ENCODE peak calls at places on chromosomes 16 and 17, in five cellular contexts. One of them, this sample, is unnamed.
A peak's percentile ranks its signal among the peaks of the same experiment; 100 is the strongest.

GRCh38 chr17:18320301-18320700 is 5.2 kb downstream of the SMCR8 start:
- DNase-seq in heart right ventricle: no peak
- DNase-seq in effector memory CD4-positive, alpha-beta T cell: no peak
- DNase-seq in tibial nerve: no peak
- DNase-seq in dorsolateral prefrontal cortex: no peak
- DNase-seq in this sample: no peak

GRCh38 chr16:54281535-54282201 is 4.9 kb downstream of the IRX3 start:
- DNase-seq in heart right ventricle: no peak
- DNase-seq in effector memory CD4-positive, alpha-beta T cell: no peak
- DNase-seq in tibial nerve: no peak
- DNase-seq in dorsolateral prefrontal cortex: no peak
- DNase-seq in this sample: no peak

GRCh38 chr17:7855643-7856080 is 796 bp downstream of the TMEM88 start:
- DNase-seq in heart right ventricle: peak; percentile 42
- DNase-seq in effector memory CD4-positive, alpha-beta T cell: no peak
- DNase-seq in tibial nerve: peak; percentile 25
- DNase-seq in dorsolateral prefrontal cortex: no peak
- DNase-seq in this sample: no peak

GRCh38 chr16:88510091-88510719 is 57.1 kb downstream of the ZFPM1 start:
- DNase-seq in heart right ventricle: no peak
- DNase-seq in effector memory CD4-positive, alpha-beta T cell: no peak
- DNase-seq in tibial nerve: no peak
- DNase-seq in dorsolateral prefrontal cortex: no peak
- DNase-seq in this sample: no peak

GRCh38 chr16:4402439-4403132 is 13.8 kb downstream of the CORO7 start:
- DNase-seq in heart right ventricle: peak; percentile 89
- DNase-seq in effector memory CD4-positive, alpha-beta T cell: peak; percentile 50
- DNase-seq in tibial nerve: peak; percentile 69
- DNase-seq in dorsolateral prefrontal cortex: peak; percentile 92
- DNase-seq in this sample: no peak

GRCh38 chr16:30692381-30693074 is 6.4 kb upstream of the SRCAP start:
- DNase-seq in heart right ventricle: no peak
- DNase-seq in effector memory CD4-positive, alpha-beta T cell: no peak
- DNase-seq in tibial nerve: no peak
- DNase-seq in dorsolateral prefrontal cortex: no peak
- DNase-seq in this sample: no peak

GRCh38 chr16:89324056-89325010 is 106.8 kb downstream of the ZNF778 start:
- DNase-seq in heart right ventricle: no peak
- DNase-seq in effector memory CD4-positive, alpha-beta T cell: no peak
- DNase-seq in tibial nerve: no peak
- DNase-seq in dorsolateral prefrontal cortex: no peak
- DNase-seq in this sample: peak; percentile 87

GRCh38 chr16:72050769-72051464 is 3.4 kb upstream of the HP start:
- DNase-seq in heart right ventricle: no peak
- DNase-seq in effector memory CD4-positive, alpha-beta T cell: no peak
- DNase-seq in tibial nerve: no peak
- DNase-seq in dorsolateral prefrontal cortex: no peak
- DNase-seq in this sample: no peak

GRCh38 chr16:12178251-12178990 is 201.9 kb downstream of the SNX29 start:
- DNase-seq in heart right ventricle: peak; percentile 39
- DNase-seq in effector memory CD4-positive, alpha-beta T cell: no peak
- DNase-seq in tibial nerve: no peak
- DNase-seq in dorsolateral prefrontal cortex: no peak
- DNase-seq in this sample: peak; percentile 43

GRCh38 chr16:81738831-81739496 is 40.1 kb upstream of the PLCG2 start:
- DNase-seq in heart right ventricle: peak; percentile 54
- DNase-seq in effector memory CD4-positive, alpha-beta T cell: no peak
- DNase-seq in tibial nerve: no peak
- DNase-seq in dorsolateral prefrontal cortex: no peak
- DNase-seq in this sample: no peak

GRCh38 chr16:85379041-85380001 is 233.8 kb upstream of the GSE1 start:
- DNase-seq in heart right ventricle: no peak
- DNase-seq in effector memory CD4-positive, alpha-beta T cell: no peak
- DNase-seq in tibial nerve: no peak
- DNase-seq in dorsolateral prefrontal cortex: no peak
- DNase-seq in this sample: no peak

GRCh38 chr17:45923511-45924268 is 29.3 kb downstream of the MAPT start:
- DNase-seq in heart right ventricle: no peak
- DNase-seq in effector memory CD4-positive, alpha-beta T cell: no peak
- DNase-seq in tibial nerve: no peak
- DNase-seq in dorsolateral prefrontal cortex: no peak
- DNase-seq in this sample: peak; percentile 12

GRCh38 chr16:48524348-48525200 is 85.4 kb downstream of the N4BP1 start:
- DNase-seq in heart right ventricle: no peak
- DNase-seq in effector memory CD4-positive, alpha-beta T cell: no peak
- DNase-seq in tibial nerve: no peak
- DNase-seq in dorsolateral prefrontal cortex: no peak
- DNase-seq in this sample: no peak

GRCh38 chr17:4327638-4328037 is 38.8 kb downstream of the UBE2G1 start:
- DNase-seq in heart right ventricle: no peak
- DNase-seq in effector memory CD4-positive, alpha-beta T cell: no peak
- DNase-seq in tibial nerve: no peak
- DNase-seq in dorsolateral prefrontal cortex: no peak
- DNase-seq in this sample: peak; percentile 48

GRCh38 chr17:64154321-64155089 is 24.6 kb upstream of the ERN1 start:
- DNase-seq in heart right ventricle: peak; percentile 30
- DNase-seq in effector memory CD4-positive, alpha-beta T cell: no peak
- DNase-seq in tibial nerve: no peak
- DNase-seq in dorsolateral prefrontal cortex: no peak
- DNase-seq in this sample: no peak

GRCh38 chr17:4154201-4154600 is 11.2 kb downstream of the CYB5D2 start:
- DNase-seq in heart right ventricle: no peak
- DNase-seq in effector memory CD4-positive, alpha-beta T cell: no peak
- DNase-seq in tibial nerve: no peak
- DNase-seq in dorsolateral prefrontal cortex: no peak
- DNase-seq in this sample: no peak

GRCh38 chr17:74779948-74780400 is 3.8 kb upstream of the NAT9 start:
- DNase-seq in heart right ventricle: no peak
- DNase-seq in effector memory CD4-positive, alpha-beta T cell: peak; percentile 25
- DNase-seq in tibial nerve: no peak
- DNase-seq in dorsolateral prefrontal cortex: no peak
- DNase-seq in this sample: no peak

GRCh38 chr16:17434006-17434405 is 36.8 kb downstream of the XYLT1 start:
- DNase-seq in heart right ventricle: no peak
- DNase-seq in effector memory CD4-positive, alpha-beta T cell: no peak
- DNase-seq in tibial nerve: no peak
- DNase-seq in dorsolateral prefrontal cortex: no peak
- DNase-seq in this sample: no peak

GRCh38 chr17:19671433-19671832 is 22.9 kb downstream of the ALDH3A2 start:
- DNase-seq in heart right ventricle: no peak
- DNase-seq in effector memory CD4-positive, alpha-beta T cell: no peak
- DNase-seq in tibial nerve: no peak
- DNase-seq in dorsolateral prefrontal cortex: no peak
- DNase-seq in this sample: no peak

GRCh38 chr17:43768382-43768781 is 9.8 kb upstream of the SOST start:
- DNase-seq in heart right ventricle: peak; percentile 48
- DNase-seq in effector memory CD4-positive, alpha-beta T cell: no peak
- DNase-seq in tibial nerve: peak; percentile 34
- DNase-seq in dorsolateral prefrontal cortex: no peak
- DNase-seq in this sample: no peak

GRCh38 chr16:77759821-77760220 is 28.5 kb upstream of the VAT1L start:
- DNase-seq in heart right ventricle: no peak
- DNase-seq in effector memory CD4-positive, alpha-beta T cell: no peak
- DNase-seq in tibial nerve: no peak
- DNase-seq in dorsolateral prefrontal cortex: no peak
- DNase-seq in this sample: no peak

GRCh38 chr17:66939461-66940114 is 24.9 kb upstream of the CACNG4 start:
- DNase-seq in heart right ventricle: no peak
- DNase-seq in effector memory CD4-positive, alpha-beta T cell: no peak
- DNase-seq in tibial nerve: no peak
- DNase-seq in dorsolateral prefrontal cortex: no peak
- DNase-seq in this sample: no peak

GRCh38 chr17:55588446-55588845 is 77.2 kb upstream of the SMIM36 start:
- DNase-seq in heart right ventricle: no peak
- DNase-seq in effector memory CD4-positive, alpha-beta T cell: no peak
- DNase-seq in tibial nerve: no peak
- DNase-seq in dorsolateral prefrontal cortex: no peak
- DNase-seq in this sample: no peak

GRCh38 chr16:30755955-30756780 is 5.7 kb downstream of the CFAP119 start:
- DNase-seq in heart right ventricle: no peak
- DNase-seq in effector memory CD4-positive, alpha-beta T cell: no peak
- DNase-seq in tibial nerve: no peak
- DNase-seq in dorsolateral prefrontal cortex: no peak
- DNase-seq in this sample: no peak

GRCh38 chr17:68378202-68379149 is 78.8 kb downstream of the WIPI1 start:
- DNase-seq in heart right ventricle: peak; percentile 92
- DNase-seq in effector memory CD4-positive, alpha-beta T cell: no peak
- DNase-seq in tibial nerve: peak; percentile 94
- DNase-seq in dorsolateral prefrontal cortex: peak; percentile 42
- DNase-seq in this sample: peak; percentile 96

GRCh38 chr17:68443974-68444464 is 13.3 kb downstream of the WIPI1 start:
- DNase-seq in heart right ventricle: no peak
- DNase-seq in effector memory CD4-positive, alpha-beta T cell: no peak
- DNase-seq in tibial nerve: no peak
- DNase-seq in dorsolateral prefrontal cortex: no peak
- DNase-seq in this sample: no peak

GRCh38 chr17:57750930-57751329 is 5.8 kb upstream of the CCDC182 start:
- DNase-seq in heart right ventricle: no peak
- DNase-seq in effector memory CD4-positive, alpha-beta T cell: no peak
- DNase-seq in tibial nerve: no peak
- DNase-seq in dorsolateral prefrontal cortex: no peak
- DNase-seq in this sample: no peak

GRCh38 chr17:3845361-3845753 is 689 bp downstream of the NCBP3 start:
- DNase-seq in heart right ventricle: no peak
- DNase-seq in effector memory CD4-positive, alpha-beta T cell: no peak
- DNase-seq in tibial nerve: no peak
- DNase-seq in dorsolateral prefrontal cortex: peak; percentile 24
- DNase-seq in this sample: no peak

GRCh38 chr17:58224315-58224714 is 5.3 kb upstream of the MKS1 start:
- DNase-seq in heart right ventricle: no peak
- DNase-seq in effector memory CD4-positive, alpha-beta T cell: no peak
- DNase-seq in tibial nerve: no peak
- DNase-seq in dorsolateral prefrontal cortex: no peak
- DNase-seq in this sample: peak; percentile 34

GRCh38 chr16:19130852-19131808 is 17.4 kb downstream of the ITPRIPL2 start:
- DNase-seq in heart right ventricle: peak; percentile 39
- DNase-seq in effector memory CD4-positive, alpha-beta T cell: no peak
- DNase-seq in tibial nerve: no peak
- DNase-seq in dorsolateral prefrontal cortex: no peak
- DNase-seq in this sample: peak; percentile 67
- H3K4me3 ChIP-seq in heart right ventricle: peak overlapping the region; percentile 29
- H3K4me3 ChIP-seq in effector memory CD4-positive, alpha-beta T cell: no peak overlapping the region
- H3K4me3 ChIP-seq in tibial nerve: no peak overlapping the region
- H3K4me3 ChIP-seq in dorsolateral prefrontal cortex: no peak overlapping the region
- H3K4me3 ChIP-seq in this sample: no peak overlapping the region

DNA sequence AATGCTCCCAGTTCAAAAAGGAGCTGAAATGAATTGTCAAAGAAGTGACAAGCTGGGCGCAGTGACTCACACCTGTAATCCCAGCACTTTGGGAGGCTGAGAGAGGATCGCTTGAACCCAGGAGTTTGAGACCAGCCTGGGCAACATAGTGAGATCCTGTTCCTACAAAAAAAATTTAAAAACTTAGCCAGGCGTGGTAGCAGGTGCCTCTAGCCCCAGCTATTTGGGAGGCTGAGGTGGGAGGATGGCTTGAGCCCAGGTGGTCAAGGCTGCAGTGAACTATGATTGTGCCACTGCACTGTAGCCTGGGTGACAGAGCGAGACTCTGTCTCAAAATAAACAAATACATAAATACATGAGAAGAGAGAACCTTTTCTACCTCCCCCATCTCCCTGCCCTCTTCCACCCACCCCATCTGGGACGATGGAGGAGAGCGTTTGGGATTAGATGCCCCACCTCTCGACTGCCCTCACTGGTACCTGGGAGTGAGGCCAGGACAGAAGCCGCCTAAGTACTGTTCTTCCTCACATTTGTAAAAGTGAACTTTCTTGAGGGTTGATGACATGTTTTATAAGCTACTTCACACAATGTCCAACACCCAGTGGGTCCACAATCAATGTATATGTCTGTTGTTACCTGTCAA is 2.4 kb downstream of the IL4R start:
- DNase-seq in heart right ventricle: no peak
- DNase-seq in effector memory CD4-positive, alpha-beta T cell: no peak
- DNase-seq in tibial nerve: no peak
- DNase-seq in dorsolateral prefrontal cortex: no peak
- DNase-seq in this sample: no peak
- H3K4me3 ChIP-seq in heart right ventricle: peak overlapping the region; percentile 81
- H3K4me3 ChIP-seq in effector memory CD4-positive, alpha-beta T cell: peak overlapping the region; percentile 97
- H3K4me3 ChIP-seq in tibial nerve: no peak overlapping the region
- H3K4me3 ChIP-seq in dorsolateral prefrontal cortex: no peak overlapping the region
- H3K4me3 ChIP-seq in this sample: no peak overlapping the region

GRCh38 chr17:29178750-29179231 is 1.4 kb downstream of the MYO18A start:
- DNase-seq in heart right ventricle: no peak
- DNase-seq in effector memory CD4-positive, alpha-beta T cell: no peak
- DNase-seq in tibial nerve: no peak
- DNase-seq in dorsolateral prefrontal cortex: peak; percentile 42
- DNase-seq in this sample: no peak

GRCh38 chr17:29177541-29177870 is 2.7 kb downstream of the MYO18A start:
- DNase-seq in heart right ventricle: no peak
- DNase-seq in effector memory CD4-positive, alpha-beta T cell: no peak
- DNase-seq in tibial nerve: no peak
- DNase-seq in dorsolateral prefrontal cortex: no peak
- DNase-seq in this sample: no peak

GRCh38 chr17:29176500-29177351 is 3.5 kb downstream of the MYO18A start:
- DNase-seq in heart right ventricle: peak; percentile 56
- DNase-seq in effector memory CD4-positive, alpha-beta T cell: peak; percentile 49
- DNase-seq in tibial nerve: no peak
- DNase-seq in dorsolateral prefrontal cortex: peak; percentile 34
- DNase-seq in this sample: no peak

GRCh38 chr17:29179232-29180036 is 764 bp downstream of the MYO18A start:
- DNase-seq in heart right ventricle: peak; percentile 54
- DNase-seq in effector memory CD4-positive, alpha-beta T cell: no peak
- DNase-seq in tibial nerve: no peak
- DNase-seq in dorsolateral prefrontal cortex: peak; percentile 25
- DNase-seq in this sample: no peak

GRCh38 chr17:29177871-29178749 is 2.1 kb downstream of the MYO18A start:
- DNase-seq in heart right ventricle: no peak
- DNase-seq in effector memory CD4-positive, alpha-beta T cell: no peak
- DNase-seq in tibial nerve: no peak
- DNase-seq in dorsolateral prefrontal cortex: no peak
- DNase-seq in this sample: no peak
- H3K4me3 ChIP-seq in heart right ventricle: peak overlapping the region; percentile 66
- H3K4me3 ChIP-seq in effector memory CD4-positive, alpha-beta T cell: no peak overlapping the region
- H3K4me3 ChIP-seq in tibial nerve: no peak overlapping the region
- H3K4me3 ChIP-seq in dorsolateral prefrontal cortex: peak overlapping the region; percentile 80
- H3K4me3 ChIP-seq in this sample: no peak overlapping the region

GRCh38 chr16:51155199-51155607 is 4.1 kb upstream of the SALL1 start:
- DNase-seq in heart right ventricle: no peak
- DNase-seq in effector memory CD4-positive, alpha-beta T cell: no peak
- DNase-seq in tibial nerve: no peak
- DNase-seq in dorsolateral prefrontal cortex: no peak
- DNase-seq in this sample: no peak
- H3K4me3 ChIP-seq in heart right ventricle: peak overlapping the region; percentile 34
- H3K4me3 ChIP-seq in effector memory CD4-positive, alpha-beta T cell: no peak overlapping the region
- H3K4me3 ChIP-seq in tibial nerve: no peak overlapping the region
- H3K4me3 ChIP-seq in dorsolateral prefrontal cortex: peak overlapping the region; percentile 74
- H3K4me3 ChIP-seq in this sample: peak overlapping the region; percentile 48

DNA sequence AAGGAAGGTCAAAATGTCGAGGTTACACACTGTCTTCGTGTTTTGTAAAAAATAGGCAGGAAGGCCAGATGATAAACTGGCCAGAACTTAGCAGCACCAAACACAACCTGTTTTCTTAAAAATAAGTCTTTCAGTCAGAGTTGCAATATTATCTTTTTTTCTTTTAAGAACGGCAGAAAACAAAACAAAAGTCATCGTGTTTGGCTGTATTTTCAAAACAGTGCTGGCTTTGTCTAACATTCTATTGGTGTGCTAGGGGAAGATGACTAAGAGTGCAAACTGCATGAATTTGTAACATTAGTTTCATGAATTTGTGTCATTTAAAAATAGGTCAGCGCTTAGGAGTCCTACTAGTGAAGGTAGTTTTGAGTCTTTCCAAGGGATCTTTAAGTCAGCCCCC is 5.3 kb downstream of the MAF start:
- DNase-seq in heart right ventricle: no peak
- DNase-seq in effector memory CD4-positive, alpha-beta T cell: no peak
- DNase-seq in tibial nerve: no peak
- DNase-seq in dorsolateral prefrontal cortex: no peak
- DNase-seq in this sample: no peak
- H3K4me3 ChIP-seq in heart right ventricle: peak overlapping the region; percentile 62
- H3K4me3 ChIP-seq in effector memory CD4-positive, alpha-beta T cell: peak overlapping the region; percentile 57
- H3K4me3 ChIP-seq in tibial nerve: peak overlapping the region; percentile 57
- H3K4me3 ChIP-seq in dorsolateral prefrontal cortex: peak overlapping the region; percentile 62
- H3K4me3 ChIP-seq in this sample: no peak overlapping the region

This sample was measured in skeletal muscle cell.